ENCODE peak calls at places on chromosomes 11 and 22, in ten cellular contexts. One of them, this sample, is unnamed.

GRCh38 chr22:29072979-29073617 is at the start of gene KREMEN1:
- DNase-seq in endothelial cell: peak
- DNase-seq in fibroblast of lung: no peak
- DNase-seq in dorsolateral prefrontal cortex: no peak
- DNase-seq in pancreas: peak
- DNase-seq in cardiac muscle cell: no peak
- DNase-seq in HL-60: no peak
- DNase-seq in choroid plexus epithelial cell: no peak
- DNase-seq in AG04450: no peak
- DNase-seq in fibroblast of mammary gland: no peak
- DNase-seq in this sample: no peak

GRCh38 chr11:86617502-86617901 is 54.9 kb downstream of the ME3 start:
- DNase-seq in cardiac muscle cell: no peak
- DNase-seq in choroid plexus epithelial cell: peak
- DNase-seq in AG04450: no peak
- DNase-seq in dorsolateral prefrontal cortex: no peak
- DNase-seq in fibroblast of lung: peak
- DNase-seq in pancreas: no peak
- DNase-seq in fibroblast of mammary gland: no peak
- DNase-seq in endothelial cell: no peak
- DNase-seq in HL-60: no peak
- DNase-seq in this sample: no peak

GRCh38 chr11:76623171-76623883 is 47.2 kb downstream of the LRRC32 start:
- DNase-seq in endothelial cell: no peak
- DNase-seq in cardiac muscle cell: no peak
- DNase-seq in fibroblast of mammary gland: peak
- DNase-seq in fibroblast of lung: peak
- DNase-seq in choroid plexus epithelial cell: peak
- DNase-seq in HL-60: no peak
- DNase-seq in AG04450: no peak
- DNase-seq in dorsolateral prefrontal cortex: peak
- DNase-seq in pancreas: no peak
- DNase-seq in this sample: no peak

GRCh38 chr11:62574363-62575057 is 819 bp upstream of the EEF1G start:
- DNase-seq in cardiac muscle cell: no peak
- DNase-seq in dorsolateral prefrontal cortex: peak
- DNase-seq in fibroblast of lung: peak
- DNase-seq in choroid plexus epithelial cell: no peak
- DNase-seq in endothelial cell: peak
- DNase-seq in fibroblast of mammary gland: no peak
- DNase-seq in HL-60: no peak
- DNase-seq in pancreas: peak
- DNase-seq in AG04450: no peak
- DNase-seq in this sample: peak

GRCh38 chr22:40033586-40034380 is 39.0 kb downstream of the FAM83F start:
- DNase-seq in dorsolateral prefrontal cortex: no peak
- DNase-seq in pancreas: no peak
- DNase-seq in fibroblast of lung: no peak
- DNase-seq in HL-60: no peak
- DNase-seq in cardiac muscle cell: no peak
- DNase-seq in endothelial cell: no peak
- DNase-seq in AG04450: no peak
- DNase-seq in choroid plexus epithelial cell: no peak
- DNase-seq in fibroblast of mammary gland: no peak
- DNase-seq in this sample: no peak

GRCh38 chr11:33723238-33723881 is 12.9 kb downstream of the CD59 start:
- DNase-seq in HL-60: no peak
- DNase-seq in fibroblast of mammary gland: peak
- DNase-seq in cardiac muscle cell: no peak
- DNase-seq in endothelial cell: no peak
- DNase-seq in choroid plexus epithelial cell: peak
- DNase-seq in pancreas: no peak
- DNase-seq in AG04450: peak
- DNase-seq in fibroblast of lung: peak
- DNase-seq in dorsolateral prefrontal cortex: no peak
- DNase-seq in this sample: no peak

GRCh38 chr11:58061813-58062212 is 31.1 kb downstream of the OR6Q1 start:
- DNase-seq in choroid plexus epithelial cell: no peak
- DNase-seq in AG04450: peak
- DNase-seq in cardiac muscle cell: no peak
- DNase-seq in fibroblast of mammary gland: peak
- DNase-seq in HL-60: no peak
- DNase-seq in fibroblast of lung: peak
- DNase-seq in dorsolateral prefrontal cortex: peak
- DNase-seq in endothelial cell: no peak
- DNase-seq in pancreas: no peak
- DNase-seq in this sample: no peak

GRCh38 chr11:2448661-2449547 is 4.1 kb downstream of the KCNQ1 start:
- DNase-seq in cardiac muscle cell: no peak
- DNase-seq in dorsolateral prefrontal cortex: no peak
- DNase-seq in AG04450: no peak
- DNase-seq in fibroblast of mammary gland: no peak
- DNase-seq in HL-60: no peak
- DNase-seq in endothelial cell: no peak
- DNase-seq in choroid plexus epithelial cell: no peak
- DNase-seq in fibroblast of lung: no peak
- DNase-seq in pancreas: no peak
- DNase-seq in this sample: no peak

GRCh38 chr11:102559839-102560238 is 29.3 kb upstream of the MMP7 start:
- DNase-seq in fibroblast of mammary gland: no peak
- DNase-seq in AG04450: no peak
- DNase-seq in pancreas: no peak
- DNase-seq in endothelial cell: no peak
- DNase-seq in choroid plexus epithelial cell: no peak
- DNase-seq in cardiac muscle cell: no peak
- DNase-seq in fibroblast of lung: no peak
- DNase-seq in dorsolateral prefrontal cortex: no peak
- DNase-seq in HL-60: no peak
- DNase-seq in this sample: no peak

GRCh38 chr11:107859459-107860239 is 1.1 kb upstream of the SLC35F2 start:
- DNase-seq in dorsolateral prefrontal cortex: peak
- DNase-seq in AG04450: no peak
- DNase-seq in choroid plexus epithelial cell: no peak
- DNase-seq in cardiac muscle cell: no peak
- DNase-seq in endothelial cell: peak
- DNase-seq in fibroblast of mammary gland: peak
- DNase-seq in fibroblast of lung: no peak
- DNase-seq in pancreas: peak
- DNase-seq in HL-60: no peak
- DNase-seq in this sample: peak

GRCh38 chr11:19307498-19307897 is 66.8 kb upstream of the E2F8 start:
- DNase-seq in HL-60: no peak
- DNase-seq in cardiac muscle cell: no peak
- DNase-seq in dorsolateral prefrontal cortex: no peak
- DNase-seq in endothelial cell: no peak
- DNase-seq in fibroblast of mammary gland: no peak
- DNase-seq in pancreas: no peak
- DNase-seq in choroid plexus epithelial cell: no peak
- DNase-seq in AG04450: no peak
- DNase-seq in fibroblast of lung: no peak
- DNase-seq in this sample: no peak
- TF ChIP-seq CTCF in HL-60: no peak
- TF ChIP-seq CTCF in cardiac muscle cell: no peak
- TF ChIP-seq CTCF in dorsolateral prefrontal cortex: no peak
- TF ChIP-seq CTCF in endothelial cell: no peak
- TF ChIP-seq CTCF in fibroblast of mammary gland: no peak
- TF ChIP-seq CTCF in pancreas: no peak
- TF ChIP-seq CTCF in choroid plexus epithelial cell: no peak
- TF ChIP-seq CTCF in AG04450: peak
- TF ChIP-seq CTCF in fibroblast of lung: no peak
- TF ChIP-seq CTCF in this sample: no peak

DNA sequence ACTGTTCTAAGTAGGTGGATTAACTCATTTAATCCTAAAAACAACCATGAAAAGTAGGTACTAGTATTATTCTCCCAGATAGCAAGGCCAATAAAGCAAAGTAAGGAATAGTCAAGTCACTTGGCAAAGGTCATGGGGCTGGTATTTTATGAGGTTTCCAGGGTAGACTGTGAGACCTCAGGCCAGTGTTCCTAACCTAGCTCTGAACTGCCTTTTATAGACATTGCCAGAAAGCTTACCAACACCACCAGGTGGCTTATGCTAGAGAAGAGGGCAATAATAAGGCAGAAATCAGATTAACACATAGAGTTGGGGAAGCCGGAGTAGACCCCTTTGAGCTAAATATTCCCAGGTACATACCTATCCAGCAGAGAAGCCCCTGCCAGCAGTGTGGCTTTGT is 490.9 kb upstream of the TENM4 start:
- DNase-seq in dorsolateral prefrontal cortex: no peak
- DNase-seq in pancreas: no peak
- DNase-seq in cardiac muscle cell: no peak
- DNase-seq in HL-60: no peak
- DNase-seq in AG04450: no peak
- DNase-seq in choroid plexus epithelial cell: no peak
- DNase-seq in fibroblast of lung: no peak
- DNase-seq in endothelial cell: no peak
- DNase-seq in fibroblast of mammary gland: no peak
- DNase-seq in this sample: no peak
- TF ChIP-seq CTCF in dorsolateral prefrontal cortex: no peak
- TF ChIP-seq CTCF in pancreas: no peak
- TF ChIP-seq CTCF in cardiac muscle cell: no peak
- TF ChIP-seq CTCF in HL-60: no peak
- TF ChIP-seq CTCF in AG04450: no peak
- TF ChIP-seq CTCF in choroid plexus epithelial cell: no peak
- TF ChIP-seq CTCF in fibroblast of lung: no peak
- TF ChIP-seq CTCF in endothelial cell: no peak
- TF ChIP-seq CTCF in fibroblast of mammary gland: no peak
- TF ChIP-seq CTCF in this sample: no peak

GRCh38 chr11:130449996-130450419 is 1.6 kb downstream of the ADAMTS15 start:
- DNase-seq in choroid plexus epithelial cell: peak
- DNase-seq in cardiac muscle cell: peak
- DNase-seq in fibroblast of mammary gland: peak
- DNase-seq in endothelial cell: peak
- DNase-seq in dorsolateral prefrontal cortex: peak
- DNase-seq in AG04450: no peak
- DNase-seq in fibroblast of lung: peak
- DNase-seq in HL-60: no peak
- DNase-seq in pancreas: no peak
- DNase-seq in this sample: no peak
- TF ChIP-seq CTCF in choroid plexus epithelial cell: peak
- TF ChIP-seq CTCF in cardiac muscle cell: peak
- TF ChIP-seq CTCF in fibroblast of mammary gland: peak
- TF ChIP-seq CTCF in endothelial cell: peak
- TF ChIP-seq CTCF in dorsolateral prefrontal cortex: peak
- TF ChIP-seq CTCF in AG04450: peak
- TF ChIP-seq CTCF in fibroblast of lung: peak
- TF ChIP-seq CTCF in HL-60: no peak
- TF ChIP-seq CTCF in pancreas: peak
- TF ChIP-seq CTCF in this sample: no peak

GRCh38 chr11:92386577-92386976 is 162.0 kb downstream of the FAT3 start:
- DNase-seq in endothelial cell: no peak
- DNase-seq in pancreas: no peak
- DNase-seq in fibroblast of mammary gland: no peak
- DNase-seq in choroid plexus epithelial cell: no peak
- DNase-seq in fibroblast of lung: no peak
- DNase-seq in dorsolateral prefrontal cortex: no peak
- DNase-seq in AG04450: no peak
- DNase-seq in HL-60: no peak
- DNase-seq in cardiac muscle cell: no peak
- DNase-seq in this sample: no peak

GRCh38 chr11:92387882-92388281 is 163.3 kb downstream of the FAT3 start:
- DNase-seq in cardiac muscle cell: no peak
- DNase-seq in HL-60: no peak
- DNase-seq in dorsolateral prefrontal cortex: no peak
- DNase-seq in pancreas: no peak
- DNase-seq in fibroblast of lung: peak
- DNase-seq in choroid plexus epithelial cell: no peak
- DNase-seq in fibroblast of mammary gland: no peak
- DNase-seq in AG04450: no peak
- DNase-seq in endothelial cell: no peak
- DNase-seq in this sample: no peak

GRCh38 chr11:92390783-92391182 is 166.2 kb downstream of the FAT3 start:
- DNase-seq in fibroblast of mammary gland: no peak
- DNase-seq in choroid plexus epithelial cell: no peak
- DNase-seq in pancreas: no peak
- DNase-seq in cardiac muscle cell: no peak
- DNase-seq in dorsolateral prefrontal cortex: no peak
- DNase-seq in endothelial cell: no peak
- DNase-seq in AG04450: no peak
- DNase-seq in HL-60: no peak
- DNase-seq in fibroblast of lung: no peak
- DNase-seq in this sample: no peak

GRCh38 chr11:92391866-92392265 is 167.2 kb downstream of the FAT3 start:
- DNase-seq in endothelial cell: no peak
- DNase-seq in AG04450: no peak
- DNase-seq in HL-60: no peak
- DNase-seq in fibroblast of mammary gland: peak
- DNase-seq in fibroblast of lung: no peak
- DNase-seq in cardiac muscle cell: no peak
- DNase-seq in dorsolateral prefrontal cortex: no peak
- DNase-seq in choroid plexus epithelial cell: no peak
- DNase-seq in pancreas: no peak
- DNase-seq in this sample: no peak

DNA sequence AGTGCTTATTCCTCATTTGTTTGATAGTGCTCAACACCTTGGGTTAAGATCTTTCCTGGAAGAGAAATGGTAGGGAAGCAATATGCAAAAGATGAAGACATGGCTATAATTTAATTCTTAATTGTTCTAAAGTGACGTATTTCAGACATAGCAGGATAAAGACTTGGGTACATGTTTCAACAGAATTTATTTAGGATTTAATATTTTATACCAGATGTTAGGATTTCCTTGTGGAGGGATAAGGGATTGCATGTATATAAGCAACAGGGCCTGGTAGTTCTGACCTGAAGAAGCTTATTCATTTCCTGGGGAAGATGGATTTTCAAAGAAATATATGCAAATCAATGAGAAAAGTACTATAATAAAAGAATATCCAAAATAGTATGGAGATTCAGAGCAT is 163.8 kb downstream of the FAT3 start:
- DNase-seq in HL-60: no peak
- DNase-seq in cardiac muscle cell: no peak
- DNase-seq in AG04450: no peak
- DNase-seq in endothelial cell: no peak
- DNase-seq in fibroblast of mammary gland: no peak
- DNase-seq in pancreas: no peak
- DNase-seq in dorsolateral prefrontal cortex: no peak
- DNase-seq in choroid plexus epithelial cell: peak
- DNase-seq in fibroblast of lung: no peak
- DNase-seq in this sample: no peak
- TF ChIP-seq CTCF in HL-60: no peak
- TF ChIP-seq CTCF in cardiac muscle cell: no peak
- TF ChIP-seq CTCF in AG04450: peak
- TF ChIP-seq CTCF in endothelial cell: peak
- TF ChIP-seq CTCF in fibroblast of mammary gland: peak
- TF ChIP-seq CTCF in pancreas: peak
- TF ChIP-seq CTCF in dorsolateral prefrontal cortex: no peak
- TF ChIP-seq CTCF in choroid plexus epithelial cell: no peak
- TF ChIP-seq CTCF in fibroblast of lung: peak
- TF ChIP-seq CTCF in this sample: no peak

DNA sequence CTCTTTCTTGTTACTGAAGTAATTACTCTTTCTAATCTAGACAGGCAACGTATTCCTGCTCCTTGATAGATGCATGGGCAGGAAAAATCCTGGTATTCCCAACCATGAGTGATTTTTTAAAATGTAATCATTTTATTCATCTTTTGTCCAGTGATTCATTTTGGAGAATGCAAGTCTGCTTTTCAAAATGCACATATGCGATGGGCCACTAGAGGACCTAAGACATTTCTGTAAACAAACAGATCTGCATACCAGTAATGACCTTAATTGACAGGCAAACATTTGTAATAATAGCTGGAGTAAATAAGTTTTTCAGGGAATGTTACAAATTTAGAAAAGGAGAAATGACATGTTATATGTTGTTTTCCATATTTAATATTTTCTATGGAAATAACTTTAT is 1167.6 kb downstream of the JRKL start:
- DNase-seq in fibroblast of lung: no peak
- DNase-seq in endothelial cell: no peak
- DNase-seq in pancreas: no peak
- DNase-seq in AG04450: no peak
- DNase-seq in choroid plexus epithelial cell: peak
- DNase-seq in fibroblast of mammary gland: no peak
- DNase-seq in HL-60: no peak
- DNase-seq in cardiac muscle cell: no peak
- DNase-seq in dorsolateral prefrontal cortex: no peak
- DNase-seq in this sample: no peak
- TF ChIP-seq CTCF in fibroblast of lung: peak
- TF ChIP-seq CTCF in endothelial cell: no peak
- TF ChIP-seq CTCF in pancreas: no peak
- TF ChIP-seq CTCF in AG04450: no peak
- TF ChIP-seq CTCF in choroid plexus epithelial cell: peak
- TF ChIP-seq CTCF in fibroblast of mammary gland: no peak
- TF ChIP-seq CTCF in HL-60: no peak
- TF ChIP-seq CTCF in cardiac muscle cell: peak
- TF ChIP-seq CTCF in dorsolateral prefrontal cortex: peak
- TF ChIP-seq CTCF in this sample: no peak